ENCODE peak calls at places on chromosomes 5 and 9, in eight cellular contexts. D, Q, L, K, P, Y, J and O are unnamed samples.

GRCh38 chr5:154610321-154611154 is 132.5 kb upstream of the HAND1 start:
- DNase-seq in D (peak; percentile 91), Q (peak; percentile 55), L (peak; percentile 93), K (peak; percentile 59), P (peak; percentile 77), Y (peak; percentile 56), J (peak; percentile 75), O (peak; percentile 87)

GRCh38 chr9:4290427-4290837 is 9.4 kb downstream of the GLIS3 start:
- DNase-seq in D (peak; percentile 33), Q (no peak), L (no peak), K (no peak), P (no peak), Y (no peak), J (no peak), O (no peak)

GRCh38 chr5:43099615-43100014 is 21.1 kb upstream of the ZNF131 start:
- DNase-seq in D (no peak), Q (no peak), L (no peak), K (no peak), P (no peak), Y (no peak), J (no peak), O (no peak)

GRCh38 chr9:81673310-81673709 is 16.0 kb downstream of the TLE1 start:
- DNase-seq in D (no peak), Q (no peak), L (peak; percentile 40), K (no peak), P (no peak), Y (no peak), J (no peak), O (no peak)

GRCh38 chr9:131677445-131678180 is 62.3 kb downstream of the RAPGEF1 start:
- DNase-seq in D (peak; percentile 84), Q (peak; percentile 27), L (no peak), K (peak; percentile 83), P (peak; percentile 48), Y (no peak), J (no peak), O (peak; percentile 83)

GRCh38 chr9:123887837-123888236 is 42.1 kb downstream of the DENND1A start:
- DNase-seq in D (no peak), Q (no peak), L (no peak), K (no peak), P (no peak), Y (no peak), J (no peak), O (no peak)

GRCh38 chr9:27384262-27385014 is 87.5 kb upstream of the EQTN start:
- DNase-seq in D (no peak), Q (no peak), L (no peak), K (no peak), P (no peak), Y (no peak), J (no peak), O (no peak)

GRCh38 chr5:110854200-110854599 is 115.4 kb downstream of the SLC25A46 start:
- DNase-seq in D (no peak), Q (no peak), L (no peak), K (peak; percentile 43), P (peak; percentile 9), Y (no peak), J (no peak), O (no peak)

GRCh38 chr5:93924628-93925027 is 183.2 kb upstream of the POU5F2 start:
- DNase-seq in D (peak; percentile 36), Q (no peak), L (no peak), K (peak; percentile 8), P (no peak), Y (peak; percentile 9), J (no peak), O (peak; percentile 32)

GRCh38 chr5:175698401-175699115 is 40.7 kb downstream of the HRH2 start:
- DNase-seq in D (no peak), Q (no peak), L (no peak), K (no peak), P (no peak), Y (no peak), J (no peak), O (no peak)

GRCh38 chr9:9598723-9599122 is 1014.1 kb downstream of the PTPRD start:
- DNase-seq in D (no peak), Q (no peak), L (peak; percentile 29), K (no peak), P (no peak), Y (no peak), J (no peak), O (no peak)

GRCh38 chr5:133337795-133338445 is 274.4 kb downstream of the FSTL4 start:
- DNase-seq in D (no peak), Q (no peak), L (no peak), K (no peak), P (no peak), Y (no peak), J (no peak), O (no peak)

GRCh38 chr5:133338504-133339355 is 273.6 kb downstream of the FSTL4 start:
- DNase-seq in D (no peak), Q (no peak), L (no peak), K (no peak), P (no peak), Y (no peak), J (no peak), O (no peak)

GRCh38 chr5:133334796-133335639 is 277.3 kb downstream of the FSTL4 start:
- DNase-seq in D (no peak), Q (no peak), L (no peak), K (no peak), P (no peak), Y (no peak), J (no peak), O (no peak)

GRCh38 chr5:133336969-133337410 is 275.4 kb downstream of the FSTL4 start:
- DNase-seq in D (no peak), Q (no peak), L (no peak), K (no peak), P (no peak), Y (no peak), J (no peak), O (no peak)

GRCh38 chr5:133336121-133336968 is 276.0 kb downstream of the FSTL4 start:
- DNase-seq in D (no peak), Q (no peak), L (no peak), K (no peak), P (peak; percentile 1), Y (peak; percentile 38), J (no peak), O (no peak)
- H3K36me3 ChIP-seq in D (no peaks in the 10 kb centered on the region), Q (no peaks in the 10 kb centered on the region), L (no peaks in the 10 kb centered on the region), K (no peaks in the 10 kb centered on the region), P (no peaks in the 10 kb centered on the region), Y (no peaks in the 10 kb centered on the region), J (no peaks in the 10 kb centered on the region), O (no peaks in the 10 kb centered on the region)

GRCh38 chr5:170386743-170387142 is 2.4 kb downstream of the KCNMB1 start:
- DNase-seq in D (no peak), Q (no peak), L (no peak), K (no peak), P (no peak), Y (no peak), J (no peak), O (no peak)
- H3K9ac ChIP-seq in D (no peak overlapping the region), Q (no peak overlapping the region), L (no peak overlapping the region), K (no peak overlapping the region), P (no peak overlapping the region), Y (no peak overlapping the region), J (no peak overlapping the region), O (no peak overlapping the region)

GRCh38 chr5:148653271-148653839 is 972 bp downstream of the HTR4 start:
- DNase-seq in D (no peak), Q (no peak), L (no peak), K (no peak), P (no peak), Y (no peak), J (no peak), O (no peak)
- H3K4me3 ChIP-seq in D (no peak overlapping the region), Q (no peak overlapping the region), L (no peak overlapping the region), K (no peak overlapping the region), P (no peak overlapping the region), Y (no peak overlapping the region), J (peak overlapping the region; percentile 39), O (no peak overlapping the region)

GRCh38 chr9:91431485-91431884 is 7.9 kb upstream of the NFIL3 start:
- DNase-seq in D (no peak), Q (no peak), L (no peak), K (no peak), P (no peak), Y (no peak), J (no peak), O (no peak)
- H3K36me3 ChIP-seq in D (no peaks in the 10 kb centered on the region), Q (no peaks in the 10 kb centered on the region), L (no peaks in the 10 kb centered on the region), K (no peaks in the 10 kb centered on the region), P (no peaks in the 10 kb centered on the region), Y (no peaks in the 10 kb centered on the region), J (no peaks in the 10 kb centered on the region), O (no peaks in the 10 kb centered on the region)

GRCh38 chr9:114370985-114371335 is 16.8 kb downstream of the AKNA start:
- DNase-seq in D (no peak), Q (no peak), L (no peak), K (no peak), P (no peak), Y (no peak), J (no peak), O (no peak)
- H3K9ac ChIP-seq in D (no peak overlapping the region), Q (no peak overlapping the region), L (peak overlapping the region; percentile 41), K (no peak overlapping the region), P (no peak overlapping the region), Y (no peak overlapping the region), J (no peak overlapping the region), O (no peak overlapping the region)

GRCh38 chr5:40521925-40522324 is 157.8 kb upstream of the PTGER4 start:
- DNase-seq in D (peak; percentile 23), Q (no peak), L (no peak), K (no peak), P (no peak), Y (peak; percentile 42), J (no peak), O (no peak)

GRCh38 chr5:40518511-40518917 is 161.2 kb upstream of the PTGER4 start:
- DNase-seq in D (peak; percentile 24), Q (no peak), L (no peak), K (peak; percentile 76), P (peak; percentile 99), Y (peak; percentile 98), J (no peak), O (peak; percentile 47)

DNA sequence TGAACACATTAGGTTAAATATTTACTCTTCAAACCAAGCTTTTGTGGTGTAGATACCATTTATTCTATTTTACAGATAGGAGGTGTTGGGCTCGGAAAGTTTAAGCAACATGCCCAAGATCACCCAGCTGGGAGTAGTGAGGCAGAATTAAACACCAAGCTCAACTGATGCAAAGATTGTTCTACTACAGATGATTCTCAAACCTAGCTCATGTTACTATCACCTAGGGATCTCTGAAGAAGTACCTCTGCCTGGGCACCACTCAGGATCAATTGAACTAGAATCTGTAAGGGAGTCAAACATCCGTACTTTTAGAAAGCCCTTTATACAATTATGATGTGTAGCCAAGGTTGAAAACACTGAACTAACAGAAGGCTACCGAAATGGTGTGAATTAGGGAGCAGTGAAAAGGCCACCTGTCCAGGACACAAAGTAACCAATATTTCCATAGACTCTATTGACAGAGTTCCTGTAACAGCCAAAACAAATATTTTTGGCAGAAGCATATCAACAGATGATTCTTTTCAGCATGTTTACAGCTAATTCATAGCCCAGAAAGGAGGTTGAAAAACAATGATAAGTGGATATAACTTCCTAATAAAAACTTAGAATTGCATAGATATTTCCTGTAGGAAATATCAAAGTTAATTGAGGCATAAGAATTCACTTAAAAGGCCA is 158.5 kb upstream of the PTGER4 start:
- DNase-seq in D (no peak), Q (no peak), L (no peak), K (no peak), P (no peak), Y (no peak), J (no peak), O (no peak)
- H3K4me3 ChIP-seq in D (peak overlapping the region; percentile 29), Q (no peak overlapping the region), L (no peak overlapping the region), K (no peak overlapping the region), P (no peak overlapping the region), Y (no peak overlapping the region), J (no peak overlapping the region), O (no peak overlapping the region)